ENCODE peak calls at places on chromosome 19, in six cellular contexts. E is HepG2, X is K562, K is SK-N-SH, T is GM12878, A is H1. D is an unnamed sample.

GRCh38 chr19:39500543-39500942 is 1.8 kb downstream of the DLL3 start:
- DNase-seq in T (no peak), E (no peak), K (no peak), A (no peak), X (no peak), D (no peak)

GRCh38 chr19:51107406-51108065 is 673 bp downstream of the CTU1 start:
- DNase-seq in E (peak), A (no peak), X (no peak), T (no peak), K (no peak), D (no peak)

GRCh38 chr19:48968179-48968661 is 3.1 kb downstream of the FTL start:
- DNase-seq in K (no peak), A (no peak), X (no peak), T (no peak), E (peak), D (no peak)

GRCh38 chr19:46624958-46625661 is at the start of gene PTGIR:
- DNase-seq in K (peak), E (no peak), A (no peak), X (peak), T (no peak), D (no peak)

GRCh38 chr19:48344892-48345291 is 18.8 kb downstream of the TMEM143 start:
- DNase-seq in X (peak), K (no peak), E (no peak), T (no peak), A (no peak), D (no peak)

GRCh38 chr19:20247016-20247683 is 80.1 kb downstream of the ZNF486 start:
- DNase-seq in T (no peak), K (peak), X (no peak), E (no peak), A (peak), D (peak)

GRCh38 chr19:39533003-39533512 is 406 bp upstream of the EID2B start:
- DNase-seq in E (no peak), X (no peak), K (no peak), T (no peak), A (no peak), D (no peak)

GRCh38 chr19:12886943-12887747 is at the start of gene KLF1:
- DNase-seq in K (no peak), X (peak), A (no peak), T (no peak), E (no peak), D (no peak)

GRCh38 chr19:57280913-57281425 is 684 bp downstream of the ZNF460 start:
- DNase-seq in E (no peak), T (no peak), A (no peak), K (peak), X (no peak), D (peak)

GRCh38 chr19:55119053-55119452 is 1.6 kb upstream of the PPP1R12C start:
- DNase-seq in E (no peak), X (no peak), K (no peak), A (no peak), T (no peak), D (no peak)

GRCh38 chr19:56321254-56321980 is 6.8 kb upstream of the ZSCAN5A start:
- DNase-seq in T (no peak), K (peak), X (no peak), E (no peak), A (no peak), D (no peak)

GRCh38 chr19:29971648-29972047 is 29.6 kb downstream of the URI1 start:
- DNase-seq in T (no peak), K (no peak), A (no peak), X (no peak), E (no peak), D (no peak)

GRCh38 chr19:51460164-51460992 is 2.1 kb upstream of the SIGLEC8 start:
- DNase-seq in K (peak), X (peak), A (no peak), T (no peak), E (peak), D (peak)

GRCh38 chr19:46133101-46133627 is 8.7 kb upstream of the IGFL3 start:
- DNase-seq in X (no peak), K (no peak), E (peak), A (peak), T (peak), D (no peak)

GRCh38 chr19:49690073-49690655 is 752 bp upstream of the CPT1C start:
- DNase-seq in A (no peak), X (no peak), T (no peak), E (no peak), K (no peak), D (no peak)

DNA sequence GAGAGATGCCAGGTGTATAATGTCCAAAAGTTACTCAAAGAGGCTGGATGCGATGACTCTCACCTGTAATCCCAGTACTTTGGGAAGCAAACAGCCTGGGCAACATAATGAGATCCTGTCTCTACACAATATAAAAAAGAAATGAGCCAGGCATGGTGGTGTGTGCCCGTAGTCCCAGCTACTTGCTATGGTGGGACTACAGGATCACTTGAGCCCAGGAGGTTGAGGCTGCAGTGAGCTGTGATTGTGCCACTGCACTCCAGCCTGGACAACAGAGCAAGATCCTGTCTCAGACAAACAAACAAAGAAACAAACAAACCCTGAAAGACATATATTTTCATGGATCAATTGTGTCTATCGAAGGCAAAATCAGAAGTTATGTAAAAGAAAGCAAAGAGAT is 54.3 kb upstream of the CYP2B6 start:
- DNase-seq in E (no peak), X (no peak), A (no peak), T (no peak), K (no peak), D (no peak)
- H3K27ac ChIP-seq in E (no peak), X (no peak), A (no peak), T (no peak), K (no peak), D (no peak)

GRCh38 chr19:22595918-22596341 is 38.2 kb upstream of the ZNF492 start:
- DNase-seq in K (peak), T (no peak), A (no peak), X (peak), E (no peak), D (no peak)
- TF ChIP-seq GABPA in K (no peak), T (no peak), A (no peak), X (no peak), E (no peak), D (no peak)

DNA sequence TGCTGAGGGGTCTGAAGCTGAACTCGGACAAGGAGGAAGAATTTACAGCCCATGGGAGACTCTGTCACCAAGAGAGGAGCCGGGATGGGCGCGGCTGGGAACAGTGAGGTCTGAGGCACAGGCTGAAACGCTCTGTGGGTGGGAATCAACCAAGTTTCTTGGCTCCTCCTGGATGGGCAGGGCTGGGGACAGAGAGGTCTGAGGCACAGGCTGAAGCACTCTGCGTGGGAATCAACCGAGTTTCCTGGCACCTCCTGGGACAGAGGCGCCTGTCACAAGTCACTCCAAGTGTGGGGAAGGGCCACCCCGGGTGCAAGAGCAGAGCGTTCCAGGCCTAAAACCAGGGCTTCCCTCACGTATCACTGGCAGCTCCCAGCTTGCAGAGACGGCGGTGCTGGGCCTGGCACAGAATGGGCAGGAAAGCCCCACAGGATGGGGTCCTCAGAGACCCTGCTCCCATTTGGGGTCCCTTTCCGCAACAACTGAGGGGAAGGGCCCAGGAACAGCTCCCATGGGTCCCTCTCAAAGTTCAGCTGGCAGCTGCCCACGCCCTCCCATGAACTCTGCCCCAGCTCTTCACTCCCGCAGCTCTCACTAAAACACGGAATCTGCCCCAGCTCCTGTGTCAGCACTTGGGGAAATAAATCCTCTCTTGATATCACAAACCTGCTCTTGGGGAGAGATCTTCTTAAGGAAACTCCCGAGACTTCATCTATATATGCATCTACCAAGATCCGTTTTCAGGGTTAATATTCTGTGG is 18.5 kb downstream of the AP3D1 start:
- DNase-seq in X (no peak), A (no peak), E (no peak), K (no peak), T (no peak), D (no peak)
- H3K27ac ChIP-seq in X (no peak), A (no peak), E (no peak), K (no peak), T (no peak), D (no peak)

DNA sequence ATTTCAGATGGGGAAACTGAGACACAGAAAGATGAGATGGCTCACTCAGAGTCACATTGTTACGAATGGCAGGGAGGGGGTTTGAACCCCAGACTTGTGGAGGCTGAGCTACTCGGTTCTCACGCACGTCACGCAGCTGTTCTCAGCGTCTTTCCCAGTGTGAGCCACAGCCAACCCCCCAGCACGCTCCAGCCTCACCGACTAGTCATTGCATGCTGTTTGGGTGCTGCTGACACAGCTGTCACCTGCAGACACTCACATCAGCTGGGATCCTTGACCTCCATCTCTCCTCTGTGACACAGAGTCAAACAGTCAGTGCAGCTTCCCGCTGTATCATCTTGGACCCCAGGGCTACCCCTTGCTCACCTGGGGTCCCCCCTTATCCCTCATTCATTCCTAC is 2.4 kb upstream of the NCAN start:
- DNase-seq in X (no peak), T (no peak), A (no peak), E (no peak), K (no peak), D (no peak)
- TF ChIP-seq GABPA in X (no peak), T (no peak), A (no peak), E (no peak), K (no peak), D (no peak)

DNA sequence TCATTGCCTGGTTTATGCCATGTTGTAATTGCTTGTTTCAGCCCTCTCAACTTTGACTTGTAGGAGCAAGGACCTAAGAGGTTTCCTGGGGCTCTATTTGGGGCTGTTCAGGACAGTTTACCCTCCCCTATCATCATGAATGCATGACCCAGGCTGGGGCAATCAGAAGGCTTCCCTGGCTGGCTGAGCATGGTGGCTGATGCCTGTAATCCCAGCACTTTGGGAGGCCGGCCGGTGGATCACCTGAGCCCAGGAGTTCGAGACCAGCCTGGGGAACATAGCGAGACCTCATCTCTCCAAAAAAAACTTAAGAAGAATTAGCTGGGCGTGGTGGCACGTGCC is 6.1 kb upstream of the LSM4 start:
- DNase-seq in A (no peak), X (peak), T (no peak), E (peak), K (no peak), D (no peak)
- H3K27ac ChIP-seq in A (no peak), X (peak), T (no peak), E (peak), K (peak), D (no peak)

GRCh38 chr19:10763399-10763798 is 45.5 kb downstream of the DNM2 start:
- DNase-seq in X (no peak), K (no peak), A (no peak), T (no peak), E (no peak), D (no peak)

GRCh38 chr19:10762656-10763055 is 44.8 kb downstream of the DNM2 start:
- DNase-seq in T (no peak), X (no peak), A (no peak), K (no peak), E (no peak), D (no peak)

GRCh38 chr19:10761443-10762242 is 43.8 kb downstream of the DNM2 start:
- DNase-seq in T (no peak), E (no peak), X (no peak), A (no peak), K (no peak), D (no peak)

GRCh38 chr19:10758978-10759377 is 41.1 kb downstream of the DNM2 start:
- DNase-seq in A (no peak), E (no peak), K (no peak), X (no peak), T (no peak), D (no peak)

DNA sequence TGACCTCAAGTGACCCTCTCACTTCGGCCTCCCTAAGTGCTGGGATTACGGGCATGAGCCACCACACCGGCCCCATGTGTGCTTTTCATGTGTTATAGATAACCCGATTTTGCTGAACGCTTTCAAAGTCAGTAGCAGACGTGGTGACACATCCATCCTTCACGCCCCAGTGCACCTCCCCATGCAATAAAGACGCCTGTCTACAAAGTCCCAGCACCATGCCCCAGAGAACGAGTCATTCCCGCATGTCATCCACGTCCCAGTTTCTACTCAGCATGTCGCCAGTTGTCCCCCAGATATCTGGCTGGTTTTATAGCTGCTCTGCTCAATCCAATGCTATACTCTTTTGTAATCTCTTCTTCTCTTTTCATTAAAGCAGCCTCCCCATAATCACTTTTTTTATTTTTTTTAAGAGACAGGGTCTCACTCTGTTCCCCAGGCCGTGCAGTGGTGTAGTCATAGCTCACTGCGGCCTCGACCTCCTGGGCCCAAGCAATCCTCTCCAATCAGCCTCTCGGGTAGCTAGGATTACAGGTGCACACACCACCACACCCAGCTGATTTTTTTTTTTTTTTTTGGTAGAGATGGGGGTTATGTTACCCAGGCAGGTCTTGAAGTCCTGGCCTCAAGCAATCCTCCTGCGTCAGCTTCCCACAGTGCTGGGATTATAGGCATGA is 42.5 kb downstream of the DNM2 start:
- DNase-seq in X (no peak), A (no peak), E (no peak), T (no peak), K (no peak), D (no peak)
- TF ChIP-seq GABPA in X (no peak), A (no peak), E (no peak), T (no peak), K (no peak), D (no peak)

GRCh38 chr19:18657590-18658365 is 20.9 kb downstream of the KLHL26 start:
- DNase-seq in X (peak), A (no peak), K (peak), E (no peak), T (no peak), D (no peak)
- H3K27ac ChIP-seq in X (no peak), A (no peak), K (no peak), E (no peak), T (no peak), D (no peak)

DNA sequence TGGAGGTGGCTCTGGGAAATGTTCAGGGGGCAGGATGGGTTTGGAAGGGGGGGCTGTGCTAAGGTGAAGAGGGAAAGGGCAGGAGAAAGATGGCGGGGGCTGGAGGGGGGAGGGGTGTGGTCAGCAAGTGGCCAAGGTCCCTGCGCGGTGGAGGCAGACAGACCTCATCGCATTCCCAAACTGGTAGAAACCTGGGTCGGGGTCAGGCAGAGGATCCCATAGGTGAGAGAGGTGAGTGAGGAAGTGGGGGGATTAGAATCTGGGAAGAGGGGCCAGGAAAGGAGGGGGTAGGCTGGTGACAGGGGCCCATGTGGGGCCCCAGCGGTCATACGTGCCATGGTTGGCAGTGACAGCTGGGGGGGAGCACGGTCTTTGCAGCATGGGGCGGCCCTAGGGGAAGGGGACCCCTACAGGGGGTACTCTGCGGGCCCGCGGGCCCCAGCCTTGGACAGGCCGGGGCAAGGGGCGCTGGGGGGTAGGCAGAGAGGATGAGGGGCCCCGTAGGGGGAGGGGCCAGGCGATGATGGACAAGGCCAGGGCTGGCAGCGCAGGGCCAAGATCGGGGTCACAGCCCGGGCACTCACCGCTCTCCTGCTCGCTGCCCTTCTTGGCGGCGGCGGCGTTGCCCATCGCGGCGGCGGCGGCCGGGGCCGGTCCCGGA is 514 bp downstream of the PRKACA start:
- DNase-seq in K (peak), E (no peak), A (no peak), X (peak), T (no peak), D (no peak)
- TF ChIP-seq GABPA in K (no peak), E (no peak), A (no peak), X (no peak), T (no peak), D (no peak)

GRCh38 chr19:35613574-35613973 is 1.0 kb downstream of the HAUS5 start:
- DNase-seq in T (no peak), A (no peak), X (no peak), E (no peak), K (peak), D (no peak)

GRCh38 chr19:35615036-35615435 is 2.5 kb downstream of the HAUS5 start:
- DNase-seq in A (no peak), K (peak), X (no peak), T (no peak), E (no peak), D (no peak)

GRCh38 chr19:35612559-35613321 is at the start of gene HAUS5:
- DNase-seq in A (peak), X (peak), K (peak), T (peak), E (peak), D (peak)

GRCh38 chr19:35609881-35610353 is 2.6 kb upstream of the HAUS5 start:
- DNase-seq in X (no peak), K (no peak), E (no peak), T (peak), A (no peak), D (no peak)

DNA sequence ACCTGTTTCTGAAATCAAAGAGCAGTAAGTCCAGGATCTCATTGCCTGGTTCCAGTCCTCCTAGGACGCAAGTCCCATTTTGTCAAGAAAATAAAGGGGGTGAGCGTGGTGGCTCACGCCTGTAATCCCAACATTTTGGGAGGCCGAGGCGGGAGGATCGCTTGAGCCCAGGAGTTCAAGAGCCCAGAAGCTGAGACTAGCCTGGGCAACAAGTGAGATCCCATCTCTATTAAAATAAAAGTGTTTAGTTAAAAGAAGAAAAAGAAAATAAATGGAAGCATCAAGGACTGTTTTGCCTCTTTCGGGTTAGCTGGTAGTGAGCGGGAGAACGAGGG is 344 bp upstream of the HAUS5 start:
- DNase-seq in T (no peak), X (no peak), A (no peak), K (no peak), E (no peak), D (no peak)
- H3K27ac ChIP-seq in T (peak), X (no peak), A (no peak), K (no peak), E (peak), D (no peak)

GRCh38 chr19:18920400-18920799 is 885 bp downstream of the DDX49 start:
- DNase-seq in X (no peak), E (no peak), K (no peak), T (no peak), A (no peak), D (no peak)
- TF ChIP-seq GABPA in X (no peak), E (no peak), K (no peak), T (no peak), A (no peak), D (no peak)